ENCODE peak calls at places on chromosomes 11 and 22, in seven cellular contexts. B, L, S, K, P, W and R are unnamed samples.

GRCh38 chr22:22376352-22376706 is 131.7 kb downstream of the VPREB1 start:
- DNase-seq in B (peak), L (no peak), S (no peak), K (no peak), P (no peak), W (no peak), R (no peak)

GRCh38 chr11:126404367-126404766 is 48.9 kb downstream of the ST3GAL4 start:
- DNase-seq in B (no peak), L (no peak), S (peak), K (no peak), P (no peak), W (no peak), R (no peak)

GRCh38 chr11:71580057-71581003 is 2.3 kb downstream of the KRTAP5-11 start:
- DNase-seq in B (peak), L (peak), S (peak), K (no peak), P (peak), W (no peak), R (peak)

GRCh38 chr11:18578975-18579598 is 9.4 kb downstream of the UEVLD start:
- DNase-seq in B (no peak), L (no peak), S (peak), K (no peak), P (no peak), W (no peak), R (no peak)

GRCh38 chr22:49964136-49964492 is 3.5 kb downstream of the PIM3 start:
- DNase-seq in B (no peak), L (no peak), S (no peak), K (no peak), P (no peak), W (no peak), R (no peak)

GRCh38 chr11:119229736-119230135 is 23.6 kb downstream of the CBL start:
- DNase-seq in B (no peak), L (no peak), S (no peak), K (no peak), P (no peak), W (no peak), R (no peak)

GRCh38 chr11:118980191-118980881 is 8.8 kb downstream of the FOXR1 start:
- DNase-seq in B (no peak), L (no peak), S (peak), K (no peak), P (no peak), W (no peak), R (no peak)

GRCh38 chr11:111957663-111958415 is 20.7 kb downstream of the DIXDC1 start:
- DNase-seq in B (no peak), L (no peak), S (no peak), K (no peak), P (no peak), W (no peak), R (no peak)

GRCh38 chr11:34174411-34175041 is 69.1 kb downstream of the NAT10 start:
- DNase-seq in B (peak), L (peak), S (peak), K (peak), P (peak), W (peak), R (peak)

GRCh38 chr11:122556605-122557004 is 98.9 kb upstream of the UBASH3B start:
- DNase-seq in B (no peak), L (no peak), S (peak), K (no peak), P (peak), W (no peak), R (peak)

GRCh38 chr22:23070418-23071162 is at the start of gene GNAZ:
- DNase-seq in B (peak), L (peak), S (peak), K (no peak), P (peak), W (no peak), R (peak)

GRCh38 chr11:124483422-124483821 is 37.9 kb upstream of the OR8B8 start:
- DNase-seq in B (no peak), L (no peak), S (peak), K (no peak), P (no peak), W (no peak), R (no peak)